ENCODE peak calls at places on chromosomes 7 and 10, in seven cellular contexts. U is K562, S is HCT116, C is HepG2, K is SK-N-SH, V is GM12878, J is H1. Z is an unnamed sample.

GRCh38 chr10:5575482-5576153 is 50.9 kb downstream of the CALML3 start:
- DNase-seq in U (no peak), S (no peak), C (no peak), K (no peak), V (no peak), J (no peak), Z (no peak)

GRCh38 chr10:79487296-79488194 is 24.8 kb upstream of the EIF5AL1 start:
- DNase-seq in U (peak), S (peak), C (peak), K (peak), V (no peak), J (peak), Z (peak)

GRCh38 chr7:66255533-66256100 is 50.5 kb downstream of the TPST1 start:
- DNase-seq in U (no peak), S (no peak), C (no peak), K (no peak), V (no peak), J (no peak), Z (no peak)

GRCh38 chr10:73997479-73997805 is 474 bp upstream of the VCL start:
- DNase-seq in U (peak), S (no peak), C (no peak), K (no peak), V (no peak), J (no peak), Z (peak)

GRCh38 chr7:104973909-104974415 is 40.0 kb upstream of the KMT2E start:
- DNase-seq in U (no peak), S (no peak), C (no peak), K (no peak), V (no peak), J (peak), Z (no peak)

GRCh38 chr7:38858281-38858884 is 50.6 kb downstream of the VPS41 start:
- DNase-seq in U (no peak), S (no peak), C (no peak), K (no peak), V (no peak), J (no peak), Z (no peak)

GRCh38 chr10:45428611-45429510 is 54.8 kb downstream of the ALOX5 start:
- DNase-seq in U (no peak), S (no peak), C (no peak), K (no peak), V (no peak), J (no peak), Z (no peak)

GRCh38 chr10:27474741-27475140 is 29.4 kb upstream of the RAB18 start:
- DNase-seq in U (no peak), S (no peak), C (no peak), K (no peak), V (no peak), J (no peak), Z (no peak)

GRCh38 chr7:106423836-106424475 is 139.2 kb upstream of the NAMPT start:
- DNase-seq in U (no peak), S (no peak), C (no peak), K (no peak), V (no peak), J (no peak), Z (no peak)

GRCh38 chr7:127933116-127933515 is 98.1 kb downstream of the LRRC4 start:
- DNase-seq in U (no peak), S (no peak), C (no peak), K (no peak), V (no peak), J (no peak), Z (no peak)

GRCh38 chr10:73655990-73656298 is at the start of gene SYNPO2L:
- DNase-seq in U (no peak), S (no peak), C (no peak), K (no peak), V (no peak), J (no peak), Z (no peak)

GRCh38 chr10:29600067-29600466 is 34.7 kb downstream of the SVIL start:
- DNase-seq in U (no peak), S (peak), C (no peak), K (no peak), V (no peak), J (no peak), Z (no peak)

GRCh38 chr10:6601224-6601805 is 21.2 kb upstream of the PRKCQ start:
- DNase-seq in U (no peak), S (no peak), C (no peak), K (no peak), V (no peak), J (no peak), Z (no peak)

GRCh38 chr10:112832959-112833358 is 117.1 kb upstream of the TCF7L2 start:
- DNase-seq in U (no peak), S (no peak), C (no peak), K (no peak), V (no peak), J (no peak), Z (no peak)

GRCh38 chr7:25775570-25775969 is 376.4 kb upstream of the NFE2L3 start:
- DNase-seq in U (no peak), S (no peak), C (no peak), K (no peak), V (no peak), J (no peak), Z (no peak)

GRCh38 chr7:118298771-118299170 is 74.3 kb downstream of the ANKRD7 start:
- DNase-seq in U (no peak), S (no peak), C (no peak), K (no peak), V (no peak), J (no peak), Z (no peak)

GRCh38 chr7:81949306-81949705 is 179.5 kb upstream of the HGF start:
- DNase-seq in U (no peak), S (no peak), C (no peak), K (no peak), V (no peak), J (no peak), Z (no peak)

GRCh38 chr7:6453737-6454136 is 6.0 kb upstream of the DAGLB start:
- DNase-seq in U (no peak), S (peak), C (peak), K (no peak), V (no peak), J (no peak), Z (no peak)

GRCh38 chr7:110179037-110179436 is 911.9 kb upstream of the LRRN3 start:
- DNase-seq in U (no peak), S (no peak), C (no peak), K (no peak), V (no peak), J (no peak), Z (peak)
- TF ChIP-seq JUND in U (no peak), S (no peak), C (no peak), K (no peak), V (no peak), J (no peak), Z (no peak)

GRCh38 chr7:17843041-17843440 is 97.3 kb downstream of the SNX13 start:
- DNase-seq in U (no peak), S (no peak), C (no peak), K (no peak), V (no peak), J (no peak), Z (no peak)

GRCh38 chr7:17845197-17845547 is 95.1 kb downstream of the SNX13 start:
- DNase-seq in U (no peak), S (no peak), C (no peak), K (no peak), V (no peak), J (no peak), Z (no peak)

GRCh38 chr7:17846935-17847334 is 93.4 kb downstream of the SNX13 start:
- DNase-seq in U (no peak), S (no peak), C (no peak), K (no peak), V (no peak), J (no peak), Z (no peak)

GRCh38 chr7:17844022-17844421 is 96.3 kb downstream of the SNX13 start:
- DNase-seq in U (no peak), S (no peak), C (no peak), K (no peak), V (no peak), J (no peak), Z (no peak)

DNA sequence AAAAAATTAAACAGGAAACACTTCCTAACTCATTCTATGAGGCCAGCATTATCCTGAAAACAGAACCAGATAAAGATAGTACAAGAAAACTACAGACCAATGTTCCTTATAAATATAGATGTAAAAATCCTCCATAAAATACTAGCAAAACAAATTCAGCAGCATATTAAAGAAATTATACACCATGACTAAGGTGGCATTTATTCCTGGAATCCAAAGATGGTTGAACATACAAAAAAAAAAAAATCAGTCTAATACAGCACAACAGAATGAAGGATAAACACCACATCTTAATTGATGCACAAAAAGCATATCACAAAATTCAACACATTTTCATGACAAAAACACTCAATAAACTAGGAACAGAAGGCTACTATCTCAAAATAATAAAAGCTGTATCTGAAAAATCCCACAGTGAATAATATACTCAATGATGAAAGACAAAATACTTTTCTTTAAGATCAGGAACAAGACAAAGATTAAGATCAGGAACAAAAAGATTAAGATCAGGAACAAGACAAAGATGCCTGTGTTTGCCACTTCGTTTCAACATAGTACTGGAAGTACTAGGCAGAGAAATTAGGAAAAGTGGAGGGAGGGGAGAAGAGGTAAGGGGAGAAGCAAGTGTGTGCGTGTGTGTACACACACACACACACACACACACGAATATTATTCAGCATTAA is 95.6 kb downstream of the SNX13 start:
- DNase-seq in U (no peak), S (no peak), C (no peak), K (no peak), V (no peak), J (no peak), Z (no peak)
- TF ChIP-seq JUND in U (no peak), S (no peak), C (no peak), K (peak), V (no peak), J (no peak), Z (no peak)

GRCh38 chr7:150668472-150668911 is 17.0 kb upstream of the GIMAP2 start:
- DNase-seq in U (no peak), S (no peak), C (no peak), K (no peak), V (peak), J (no peak), Z (no peak)
- TF ChIP-seq JUND in U (no peak), S (no peak), C (no peak), K (no peak), V (no peak), J (no peak), Z (no peak)

GRCh38 chr10:125209591-125210373 is 49.4 kb upstream of the CTBP2 start:
- DNase-seq in U (no peak), S (no peak), C (no peak), K (no peak), V (no peak), J (no peak), Z (no peak)

GRCh38 chr10:125208854-125209545 is 48.6 kb upstream of the CTBP2 start:
- DNase-seq in U (no peak), S (no peak), C (no peak), K (no peak), V (no peak), J (no peak), Z (no peak)

GRCh38 chr10:125205431-125205830 is 45.1 kb upstream of the CTBP2 start:
- DNase-seq in U (no peak), S (no peak), C (no peak), K (no peak), V (no peak), J (no peak), Z (no peak)

GRCh38 chr10:125204400-125204799 is 44.0 kb upstream of the CTBP2 start:
- DNase-seq in U (no peak), S (no peak), C (no peak), K (peak), V (no peak), J (no peak), Z (no peak)

DNA sequence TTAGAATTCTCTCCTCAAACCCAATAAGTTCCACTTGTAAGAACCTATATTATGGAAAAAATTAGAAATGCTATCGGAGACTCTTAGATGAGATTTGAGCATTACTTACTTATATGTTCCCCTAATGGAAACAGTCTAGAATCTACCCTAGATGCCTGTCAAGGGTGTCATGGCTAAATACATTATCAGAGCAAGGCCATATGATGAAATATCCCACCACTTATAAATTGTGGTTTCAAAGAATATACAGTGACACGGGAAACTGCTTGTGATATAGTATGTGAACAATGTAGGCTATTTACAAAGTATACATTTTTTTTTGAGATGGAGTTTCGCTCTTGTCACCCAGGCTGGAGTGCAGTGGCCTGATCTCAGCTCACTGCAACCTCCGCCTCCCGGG is 46.3 kb upstream of the CTBP2 start:
- DNase-seq in U (no peak), S (no peak), C (no peak), K (no peak), V (no peak), J (no peak), Z (no peak)
- TF ChIP-seq JUND in U (no peak), S (no peak), C (no peak), K (no peak), V (no peak), J (no peak), Z (no peak)